ENCODE peak calls at places on chromosomes 4 and X, in four cellular contexts. U is right atrium auricular region, V is left ventricle myocardium inferior, Q is endodermal cell. M is an unnamed sample.

GRCh38 chrX:144586756-144587155 is 660.5 kb upstream of the SPANXN1 start:
- DNase-seq in V (no peak), U (no peak), Q (no peak), M (no peak)

GRCh38 chr4:163544407-163545038 is 50.0 kb downstream of the TMA16 start:
- DNase-seq in Q (peak; percentile 82), V (peak; percentile 43), U (peak; percentile 62), M (peak; percentile 77)

GRCh38 chr4:5365071-5366008 is 314.1 kb downstream of the STK32B start:
- DNase-seq in Q (peak; percentile 69), U (no peak), V (no peak), M (no peak)

GRCh38 chrX:100710816-100711215 is 21.1 kb downstream of the SYTL4 start:
- DNase-seq in V (no peak), U (no peak), Q (no peak), M (no peak)

GRCh38 chr4:4387531-4388311 is 819 bp downstream of the NSG1 start:
- DNase-seq in Q (peak; percentile 67), V (no peak), U (no peak), M (no peak)

GRCh38 chr4:78749972-78750727 is 26.0 kb upstream of the BMP2K start:
- DNase-seq in U (no peak), V (no peak), Q (no peak), M (no peak)

GRCh38 chrX:127058220-127058619 is 238.7 kb downstream of the PRR32 start:
- DNase-seq in U (no peak), Q (no peak), V (no peak), M (no peak)

GRCh38 chr4:77014256-77014655 is 61.5 kb downstream of the CCNI start:
- DNase-seq in U (no peak), V (no peak), Q (no peak), M (no peak)

GRCh38 chr4:176193126-176193525 is 2.3 kb downstream of the SPATA4 start:
- DNase-seq in V (no peak), Q (no peak), U (no peak), M (no peak)

GRCh38 chr4:88104902-88105610 is 53.4 kb downstream of the ABCG2 start:
- DNase-seq in U (no peak), Q (no peak), V (no peak), M (no peak)

GRCh38 chr4:104589264-104589868 is 94.7 kb upstream of the CXXC4 start:
- DNase-seq in U (no peak), Q (no peak), V (no peak), M (no peak)

GRCh38 chr4:141078871-141079270 is 54.4 kb downstream of the RNF150 start:
- DNase-seq in U (no peak), Q (no peak), V (no peak), M (no peak)

GRCh38 chr4:71009091-71009490 is 15.6 kb downstream of the DCK start:
- DNase-seq in Q (no peak), V (no peak), U (no peak), M (no peak)

GRCh38 chr4:108331905-108332632 is 163.3 kb upstream of the LEF1 start:
- DNase-seq in U (no peak), Q (no peak), V (no peak), M (no peak)

GRCh38 chr4:26410385-26411293 is 79.6 kb downstream of the CCKAR start:
- DNase-seq in Q (no peak), V (no peak), U (no peak), M (peak; percentile 24)

GRCh38 chr4:48173055-48173991 is 39.3 kb upstream of the TXK start:
- DNase-seq in Q (peak; percentile 68), V (no peak), U (no peak), M (no peak)

GRCh38 chrX:136711147-136711546 is 63.2 kb downstream of the CD40LG start:
- DNase-seq in U (no peak), Q (peak; percentile 67), V (peak; percentile 19), M (peak; percentile 20)

GRCh38 chr4:151991001-151991883 is 230.4 kb upstream of the GATB start:
- DNase-seq in U (no peak), Q (no peak), V (no peak), M (no peak)

GRCh38 chr4:27861802-27862201 is 1001.2 kb downstream of the STIM2 start:
- DNase-seq in Q (no peak), V (no peak), U (no peak), M (no peak)

GRCh38 chrX:133986008-133986683 is 752 bp upstream of the GPC3 start:
- DNase-seq in V (no peak), Q (no peak), U (no peak), M (no peak)

GRCh38 chrX:154775611-154776349 is 13.1 kb downstream of the DKC1 start:
- DNase-seq in V (peak; percentile 18), Q (no peak), U (no peak), M (no peak)

GRCh38 chrX:49991718-49992117 is 69.3 kb downstream of the CLCN5 start:
- DNase-seq in U (no peak), V (no peak), Q (no peak), M (no peak)

GRCh38 chr4:80266267-80266901 is at the start of gene FGF5:
- DNase-seq in V (peak; percentile 25), Q (peak; percentile 83), U (no peak), M (peak; percentile 77)

DNA sequence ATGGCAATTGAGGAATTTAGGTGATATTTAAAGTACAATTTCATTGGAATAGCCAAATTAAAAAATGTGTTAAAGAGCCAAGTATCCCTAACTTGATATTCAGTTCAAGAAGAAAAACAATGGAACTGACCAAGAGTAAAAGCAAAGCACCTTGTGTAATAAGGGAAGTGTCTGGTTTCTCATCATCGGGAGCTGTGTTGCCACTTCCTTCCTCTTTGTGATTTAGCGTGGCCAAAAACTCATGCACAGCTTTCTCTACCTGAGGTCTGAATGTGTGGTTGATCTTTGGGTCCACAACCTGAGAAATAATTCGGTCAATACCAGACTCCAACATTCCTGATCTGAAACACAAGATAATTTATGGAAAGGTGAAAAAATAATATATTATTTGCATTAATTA is 12.4 kb downstream of the BOD1L1 start:
- DNase-seq in V (no peak), U (no peak), Q (no peak), M (no peak)
- H3K36me3 ChIP-seq in V (peaks cover 87% of the 10 kb centered on the region), U (peaks cover 60% of the 10 kb centered on the region), Q (peaks cover 80% of the 10 kb centered on the region), M (peaks cover 74% of the 10 kb centered on the region)

GRCh38 chr4:183443609-183444148 is 757 bp upstream of the CDKN2AIP start:
- DNase-seq in V (no peak), U (no peak), Q (no peak), M (peak; percentile 82)
- TF ChIP-seq CTCF in V (no peak), U (no peak), Q (no peak), M (no peak)

GRCh38 chr4:2950221-2950989 is 12.8 kb downstream of the NOP14 start:
- DNase-seq in U (no peak), Q (no peak), V (no peak), M (no peak)
- H3K36me3 ChIP-seq in U (peaks cover 91% of the 10 kb centered on the region), Q (peaks cover 89% of the 10 kb centered on the region), V (peaks cover 92% of the 10 kb centered on the region), M (peaks cover 90% of the 10 kb centered on the region)

GRCh38 chr4:188372856-188373255 is 233.6 kb downstream of the TRIML1 start:
- DNase-seq in U (no peak), Q (peak; percentile 71), V (no peak), M (no peak)
- TF ChIP-seq CTCF in U (no peak), Q (peak; percentile 69), V (no peak), M (no peak)

GRCh38 chrX:110044531-110045249 is 41.8 kb downstream of the TMEM164 start:
- DNase-seq in U (no peak), Q (no peak), V (no peak), M (peak; percentile 61)

GRCh38 chrX:110045421-110045820 is 42.5 kb downstream of the TMEM164 start:
- DNase-seq in V (no peak), Q (no peak), U (no peak), M (peak; percentile 78)

GRCh38 chrX:110038900-110039299 is 36.0 kb downstream of the TMEM164 start:
- DNase-seq in Q (no peak), U (no peak), V (no peak), M (no peak)

GRCh38 chrX:110042521-110042920 is 39.6 kb downstream of the TMEM164 start:
- DNase-seq in V (no peak), Q (no peak), U (no peak), M (no peak)

DNA sequence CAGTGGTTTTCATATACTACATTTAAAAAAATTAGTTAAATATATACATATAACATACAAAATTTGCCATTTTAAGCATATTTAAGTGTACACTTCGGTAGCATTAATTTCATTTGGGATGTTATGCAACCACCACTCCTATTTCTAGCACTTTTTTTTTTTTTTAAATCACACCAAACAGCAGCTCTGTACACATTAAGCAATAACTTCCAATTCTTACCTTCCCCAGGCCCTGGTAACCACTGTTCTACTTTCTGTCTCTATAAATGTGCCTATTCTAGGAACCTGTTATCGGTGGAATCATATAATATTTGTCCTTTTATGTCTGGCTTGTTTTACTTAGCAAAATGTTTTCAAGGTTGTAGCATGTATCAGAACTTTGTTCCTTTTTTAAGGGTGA is 39.1 kb downstream of the TMEM164 start:
- DNase-seq in Q (no peak), U (no peak), V (no peak), M (no peak)
- H3K36me3 ChIP-seq in Q (no peaks in the 10 kb centered on the region), U (no peaks in the 10 kb centered on the region), V (no peaks in the 10 kb centered on the region), M (no peaks in the 10 kb centered on the region)

GRCh38 chrX:96770315-96770714 is 85.7 kb downstream of the DIAPH2 start:
- DNase-seq in V (no peak), U (no peak), Q (no peak), M (no peak)
- TF ChIP-seq CTCF in V (peak; percentile 51), U (no peak), Q (peak; percentile 81), M (no peak)

GRCh38 chrX:153522259-153522658 is 4.8 kb downstream of the ATP2B3 start:
- DNase-seq in Q (no peak), V (no peak), U (no peak), M (peak; percentile 67)

GRCh38 chrX:153523269-153523668 is 5.8 kb downstream of the ATP2B3 start:
- DNase-seq in U (no peak), V (no peak), Q (no peak), M (no peak)

GRCh38 chrX:153526040-153526439 is 8.6 kb downstream of the ATP2B3 start:
- DNase-seq in U (no peak), V (no peak), Q (no peak), M (peak; percentile 83)

GRCh38 chrX:153525451-153525850 is 8.0 kb downstream of the ATP2B3 start:
- DNase-seq in Q (no peak), U (no peak), V (no peak), M (no peak)

DNA sequence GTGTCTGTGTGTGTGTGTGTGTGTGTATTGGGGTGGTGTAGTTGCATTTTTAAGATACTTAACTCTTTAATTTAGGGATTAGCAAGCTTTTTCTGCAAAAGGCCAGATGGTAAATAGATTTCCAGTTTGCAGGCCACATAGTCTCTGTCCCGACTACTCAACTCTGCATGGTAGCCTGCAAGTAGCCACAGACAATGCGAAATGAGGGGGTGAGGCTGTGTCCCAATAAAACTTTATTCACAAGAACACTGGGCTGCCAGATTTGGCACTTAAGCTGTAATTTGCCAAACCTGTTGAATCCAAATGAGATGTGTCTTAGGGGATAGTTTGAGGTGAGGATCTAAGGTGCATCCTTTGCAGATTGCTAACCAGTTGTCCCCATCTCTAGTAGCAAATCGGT is 6.8 kb downstream of the ATP2B3 start:
- DNase-seq in Q (no peak), U (no peak), V (no peak), M (peak; percentile 58)
- H3K36me3 ChIP-seq in Q (no peaks in the 10 kb centered on the region), U (no peaks in the 10 kb centered on the region), V (no peaks in the 10 kb centered on the region), M (no peaks in the 10 kb centered on the region)

GRCh38 chr4:173745765-173746164 is 215.7 kb upstream of the HAND2 start:
- DNase-seq in U (no peak), V (no peak), Q (no peak), M (no peak)

GRCh38 chr4:173747537-173748257 is 217.7 kb upstream of the HAND2 start:
- DNase-seq in V (no peak), U (no peak), Q (no peak), M (no peak)

GRCh38 chr4:173746424-173746823 is 216.4 kb upstream of the HAND2 start:
- DNase-seq in U (no peak), Q (no peak), V (no peak), M (no peak)

GRCh38 chr4:173752610-173753009 is 222.6 kb upstream of the HAND2 start:
- DNase-seq in Q (peak; percentile 94), U (no peak), V (no peak), M (peak; percentile 75)

GRCh38 chr4:173748353-173748752 is 218.3 kb upstream of the HAND2 start:
- DNase-seq in V (no peak), U (no peak), Q (no peak), M (no peak)
- TF ChIP-seq CTCF in V (peak; percentile 48), U (no peak), Q (peak; percentile 12), M (peak; percentile 2)

M was measured in WERI-Rb-1.